ENCODE peak calls at places on chromosomes 3 and 15, in four cellular contexts. F is heart right ventricle, E is transverse colon, K is neural progenitor cell. J is an unnamed sample.
A peak's percentile ranks its signal among the peaks of the same experiment; 100 is the strongest.

GRCh38 chr15:70242962-70243685 is 145.4 kb upstream of the TLE3 start:
- DNase-seq in E (peak; percentile 6), K (no peak), F (no peak), J (no peak)

GRCh38 chr3:123412811-123413588 is 35.9 kb downstream of the ADCY5 start:
- DNase-seq in F (peak; percentile 56), K (no peak), E (no peak), J (no peak)

GRCh38 chr3:50205719-50206276 is 727 bp downstream of the SLC38A3 start:
- DNase-seq in F (peak; percentile 50), E (peak; percentile 26), K (peak; percentile 80), J (no peak)

GRCh38 chr3:172678068-172678467 is 32.8 kb downstream of the NCEH1 start:
- DNase-seq in E (no peak), K (no peak), F (no peak), J (peak; percentile 14)

GRCh38 chr3:186260726-186261125 is 101.3 kb downstream of the DGKG start:
- DNase-seq in F (no peak), E (no peak), K (no peak), J (no peak)

GRCh38 chr3:33505027-33505426 is 64.8 kb upstream of the UBP1 start:
- DNase-seq in E (no peak), K (no peak), F (no peak), J (no peak)

GRCh38 chr15:68340711-68341671 is 63.4 kb downstream of the FEM1B start:
- DNase-seq in E (no peak), F (no peak), K (no peak), J (no peak)

GRCh38 chr3:51942603-51943450 is 664 bp downstream of the PARP3 start:
- DNase-seq in F (peak; percentile 54), E (peak; percentile 73), K (no peak), J (peak; percentile 74)

GRCh38 chr15:69762373-69763148 is 309.9 kb downstream of the RPLP1 start:
- DNase-seq in E (no peak), K (peak; percentile 60), F (no peak), J (no peak)

GRCh38 chr15:50685976-50686467 is 575 bp downstream of the TRPM7 start:
- DNase-seq in K (peak; percentile 83), E (peak; percentile 64), F (peak; percentile 71), J (no peak)

GRCh38 chr3:166734734-166735133 is 645.4 kb downstream of the ZBBX start:
- DNase-seq in K (no peak), E (no peak), F (no peak), J (no peak)

GRCh38 chr3:23626442-23626841 is 179.3 kb upstream of the UBE2E1 start:
- DNase-seq in F (no peak), E (no peak), K (no peak), J (no peak)

GRCh38 chr3:46861293-46861995 is 1.8 kb downstream of the MYL3 start:
- DNase-seq in K (no peak), F (peak; percentile 53), E (no peak), J (no peak)

GRCh38 chr3:196634224-196634623 is 5.3 kb upstream of the NRROS start:
- DNase-seq in F (no peak), K (no peak), E (peak; percentile 35), J (no peak)

GRCh38 chr3:48119495-48120193 is 68.6 kb downstream of the CDC25A start:
- DNase-seq in F (peak; percentile 58), K (no peak), E (peak; percentile 22), J (no peak)

GRCh38 chr3:43169987-43170386 is 64.1 kb upstream of the POMGNT2 start:
- DNase-seq in F (no peak), E (no peak), K (no peak), J (no peak)

GRCh38 chr15:31328425-31328998 is 1.9 kb downstream of the KLF13 start:
- DNase-seq in K (no peak), E (no peak), F (no peak), J (no peak)

DNA sequence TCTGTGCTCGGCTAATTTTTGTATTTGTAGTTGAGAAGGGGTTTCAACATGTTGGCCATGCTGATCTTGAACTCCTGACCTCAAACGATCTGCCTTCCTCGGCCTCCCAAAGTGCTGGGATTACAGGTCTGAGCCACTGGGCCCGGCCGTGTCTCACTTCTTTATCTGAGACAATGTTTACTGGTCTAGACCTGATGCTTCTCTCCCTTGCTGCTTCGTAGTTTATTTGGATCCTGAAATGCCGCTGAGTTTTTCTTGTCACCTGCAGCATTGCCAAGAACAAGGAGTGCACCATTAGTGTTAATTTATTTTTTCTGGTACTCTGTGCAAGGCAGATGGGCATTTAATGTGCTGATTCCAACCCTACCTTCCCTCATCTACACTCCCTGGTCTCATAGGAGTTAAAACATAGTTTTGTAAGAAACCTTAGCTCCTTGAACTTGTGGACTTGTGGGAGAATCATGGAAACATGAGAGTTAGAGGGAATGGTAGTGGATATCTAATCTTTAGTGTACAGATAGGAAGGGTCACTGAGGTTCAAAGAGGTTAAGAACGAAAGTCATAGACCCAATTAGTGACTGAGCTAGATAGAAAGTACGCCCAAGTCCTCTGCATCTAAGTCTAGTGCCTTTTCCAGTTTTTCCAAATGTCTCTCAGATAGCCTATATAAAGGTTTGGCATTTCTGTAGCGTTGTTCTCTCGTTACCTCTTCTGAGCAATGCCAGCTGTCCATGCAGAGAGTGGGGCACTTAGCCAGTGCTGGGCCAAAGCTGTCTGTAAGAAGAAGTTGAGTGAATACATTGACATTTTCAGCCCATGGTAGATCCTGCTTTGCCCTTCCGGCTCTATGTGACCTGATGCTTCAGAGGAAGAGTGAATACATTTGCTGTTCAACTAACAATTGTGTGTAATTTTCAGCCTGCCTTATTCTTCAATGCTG is 244.1 kb downstream of the LPP start:
- DNase-seq in E (no peak), F (peak; percentile 28), K (no peak), J (no peak)
- H3K4me1 ChIP-seq in E (peaks cover 75% of the 10 kb centered on the region), F (peaks cover 8% of the 10 kb centered on the region), K (peaks cover 3% of the 10 kb centered on the region), J (no peaks in the 10 kb centered on the region)

GRCh38 chr3:194657439-194657838 is 14.6 kb downstream of the LSG1 start:
- DNase-seq in K (no peak), F (no peak), E (no peak), J (no peak)

GRCh38 chr3:194659778-194660177 is 12.2 kb downstream of the LSG1 start:
- DNase-seq in F (no peak), E (no peak), K (no peak), J (no peak)

GRCh38 chr3:194661374-194661773 is 10.6 kb downstream of the LSG1 start:
- DNase-seq in F (no peak), E (no peak), K (no peak), J (no peak)

GRCh38 chr3:194661946-194662345 is 10.0 kb downstream of the LSG1 start:
- DNase-seq in K (no peak), E (no peak), F (no peak), J (no peak)

DNA sequence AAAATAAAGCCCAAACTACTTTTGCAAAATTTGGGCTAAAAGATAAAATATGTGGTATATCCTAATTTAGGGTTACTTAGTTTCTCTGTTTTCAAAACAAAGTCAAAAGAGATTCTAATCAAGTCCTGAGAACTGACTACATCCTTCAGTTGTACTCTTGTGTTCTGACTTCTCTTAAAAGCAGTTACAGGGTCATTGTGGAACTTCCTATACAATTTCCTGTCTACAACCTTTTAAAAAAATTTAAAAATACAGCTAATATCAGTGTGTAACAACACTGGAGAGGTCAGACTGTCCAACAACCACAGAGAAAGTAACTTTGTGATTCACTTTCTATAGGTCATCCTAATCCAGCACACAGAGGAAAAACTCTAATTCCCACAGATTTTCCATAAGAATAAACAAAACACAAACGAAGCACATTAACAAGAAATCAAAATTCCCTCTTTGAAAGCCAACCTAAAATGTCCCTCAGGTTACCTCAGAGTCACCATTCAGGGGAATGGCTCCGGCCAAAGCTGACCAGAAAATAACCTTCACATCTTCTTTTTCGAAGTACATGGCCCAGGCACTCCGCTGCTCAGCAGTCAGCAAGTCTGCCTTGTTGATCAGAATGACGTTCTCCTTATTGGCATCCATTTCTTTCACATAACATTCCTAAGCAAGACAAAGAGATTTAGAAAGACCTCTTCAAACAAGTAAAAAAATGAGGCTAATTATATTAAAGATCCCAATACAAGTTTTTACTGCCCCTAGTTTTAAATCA is 13.3 kb downstream of the LSG1 start:
- DNase-seq in F (no peak), K (no peak), E (no peak), J (no peak)
- H3K36me3 ChIP-seq in F (no peaks in the 10 kb centered on the region), K (peaks cover 8% of the 10 kb centered on the region), E (peaks cover 27% of the 10 kb centered on the region), J (peaks cover 51% of the 10 kb centered on the region)

GRCh38 chr3:142151240-142151639 is 1.9 kb upstream of the TFDP2 start:
- DNase-seq in E (no peak), F (no peak), K (no peak), J (no peak)

GRCh38 chr3:142151828-142152227 is 2.5 kb upstream of the TFDP2 start:
- DNase-seq in F (no peak), K (no peak), E (no peak), J (no peak)

GRCh38 chr3:142150271-142150670 is 927 bp upstream of the TFDP2 start:
- DNase-seq in F (no peak), E (no peak), K (no peak), J (no peak)

GRCh38 chr3:142152349-142152748 is 3.0 kb upstream of the TFDP2 start:
- DNase-seq in K (peak; percentile 53), E (no peak), F (no peak), J (no peak)

DNA sequence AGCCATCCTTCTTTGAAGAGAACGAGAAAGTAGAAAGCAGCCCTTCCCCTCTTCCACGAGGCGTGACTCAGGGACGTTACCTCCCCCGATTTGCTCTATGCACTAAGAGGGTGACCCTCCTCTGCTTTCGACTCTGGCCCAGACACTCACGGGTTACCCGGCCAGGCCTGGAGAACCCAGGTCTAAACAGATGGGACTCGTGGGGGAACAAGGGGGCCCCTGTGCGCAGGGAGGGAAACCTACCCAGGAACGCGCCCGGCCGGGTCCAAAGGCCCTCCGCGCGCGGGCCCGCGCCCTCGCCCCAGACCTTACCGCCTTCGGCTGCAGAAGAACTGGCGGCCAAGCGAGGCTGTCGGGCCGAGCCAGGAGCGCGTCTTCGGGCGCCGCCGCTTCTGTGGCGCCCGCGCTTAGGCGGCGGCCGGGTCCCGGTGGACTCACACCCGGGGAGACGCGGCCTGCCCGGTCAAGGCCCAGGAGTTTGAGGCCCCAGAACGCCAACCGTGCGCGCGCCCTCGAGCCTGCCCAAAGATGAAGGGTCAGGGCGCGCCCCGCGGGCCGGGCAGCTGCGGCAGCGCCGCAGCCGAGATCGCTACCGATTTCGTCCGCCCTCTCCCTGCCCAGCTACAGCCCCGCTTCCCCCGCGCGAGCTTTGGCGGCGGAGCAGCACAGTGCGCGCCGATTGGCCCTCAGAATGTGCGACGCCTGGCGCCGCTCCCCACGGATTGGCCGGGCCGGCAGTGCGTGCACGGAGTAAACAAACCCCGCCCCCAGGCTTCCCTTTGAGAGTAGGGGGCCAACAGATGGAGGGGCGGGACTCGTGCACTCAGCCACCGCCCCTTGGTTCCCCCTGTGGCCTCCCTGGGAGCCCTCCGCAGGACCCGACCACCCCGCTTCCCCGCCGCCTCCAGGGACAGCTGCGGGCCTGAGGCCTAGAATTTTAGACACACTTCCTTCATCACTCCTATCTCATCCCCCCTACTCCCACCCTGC is at the start of gene TFDP2:
- DNase-seq in K (peak; percentile 99), E (peak; percentile 92), F (peak; percentile 93), J (peak; percentile 73)
- H3K27ac ChIP-seq in K (peak within 1 kb of the TSS; percentile 80), E (peak within 1 kb of the TSS; percentile 93), F (peak within 1 kb of the TSS; percentile 89), J (peak within 1 kb of the TSS; percentile 47)

DNA sequence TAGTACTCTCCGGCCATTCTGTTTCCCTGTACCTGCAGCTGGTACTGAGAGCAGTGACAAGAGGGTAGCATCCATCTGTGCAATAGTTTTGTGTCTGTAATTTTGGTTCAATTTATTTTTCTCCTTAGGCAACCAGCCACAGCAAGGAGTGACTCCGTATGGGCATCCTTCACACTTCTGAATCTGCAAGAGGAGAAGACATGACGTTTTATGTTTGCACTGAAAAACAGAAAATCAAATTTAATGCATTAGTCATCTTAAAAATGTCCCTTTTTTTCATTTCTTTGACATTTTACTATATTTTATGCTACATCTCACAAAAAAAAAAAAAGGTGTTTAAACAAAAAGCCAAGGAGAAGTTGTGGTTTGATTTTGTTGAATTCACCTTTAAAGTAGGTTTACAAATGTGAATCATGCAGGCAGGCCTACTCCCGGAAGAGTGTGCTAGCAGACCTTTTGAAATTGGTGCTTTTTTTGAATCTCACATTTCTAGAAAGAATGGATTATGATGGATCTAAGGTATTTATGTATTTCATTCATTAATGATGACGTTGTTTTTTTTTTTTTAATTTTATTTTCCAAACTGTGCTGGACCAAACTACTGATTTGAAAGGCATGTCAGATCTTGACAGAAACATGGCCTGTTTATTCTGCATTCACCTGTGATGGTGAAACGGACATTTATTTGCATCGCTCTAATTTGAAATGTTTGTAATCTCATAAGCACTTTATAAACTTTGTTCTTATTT is 28.1 kb downstream of the IGSF10 start:
- DNase-seq in K (no peak), E (no peak), F (no peak), J (no peak)
- H3K4me1 ChIP-seq in K (no peaks in the 10 kb centered on the region), E (no peaks in the 10 kb centered on the region), F (no peaks in the 10 kb centered on the region), J (peaks cover 17% of the 10 kb centered on the region)

J was measured in SJSA1.